ENCODE peak calls at places on chromosomes 4 and X, in seven cellular contexts. F, W, Z, T, D, C and I are unnamed samples.

GRCh38 chrX:24145340-24146186 is 4.0 kb upstream of the ZFX start:
- DNase-seq in F (no peak), C (no peak), D (peak; percentile 56), T (no peak), W (no peak), Z (no peak), I (no peak)

GRCh38 chrX:109890910-109891502 is 111.9 kb upstream of the TMEM164 start:
- DNase-seq in Z (peak; percentile 77), T (peak; percentile 57), D (peak; percentile 55), F (peak; percentile 45), W (no peak), C (no peak), I (no peak)

GRCh38 chr4:185384877-185385465 is 10.8 kb downstream of the LRP2BP start:
- DNase-seq in Z (no peak), T (no peak), C (no peak), D (no peak), W (no peak), F (no peak), I (no peak)

GRCh38 chr4:141646969-141647368 is 10.6 kb downstream of the IL15 start:
- DNase-seq in T (no peak), F (no peak), W (no peak), C (no peak), D (no peak), Z (no peak), I (no peak)

GRCh38 chr4:10080874-10081606 is 35.6 kb downstream of the WDR1 start:
- DNase-seq in W (peak; percentile 47), Z (no peak), D (no peak), T (peak; percentile 34), C (no peak), F (no peak), I (no peak)

GRCh38 chr4:67083496-67083895 is 461.8 kb downstream of the CENPC start:
- DNase-seq in Z (no peak), F (no peak), D (no peak), T (no peak), C (no peak), W (no peak), I (no peak)

GRCh38 chrX:42544883-42545282 is 233.1 kb downstream of the PPP1R2C start:
- DNase-seq in Z (no peak), D (no peak), C (no peak), T (no peak), W (no peak), F (no peak), I (no peak)

GRCh38 chrX:24799565-24799964 is 105.8 kb downstream of the POLA1 start:
- DNase-seq in Z (no peak), D (no peak), W (no peak), F (no peak), C (no peak), T (no peak), I (no peak)

GRCh38 chrX:10636337-10636736 is 16.0 kb upstream of the MID1 start:
- DNase-seq in D (peak; percentile 69), Z (peak; percentile 70), T (no peak), F (peak; percentile 34), W (no peak), C (no peak), I (peak; percentile 10)

GRCh38 chrX:102659790-102660757 is 8.8 kb downstream of the GPRASP1 start:
- DNase-seq in F (peak; percentile 86), C (no peak), W (peak; percentile 95), T (peak; percentile 92), D (peak; percentile 81), Z (peak; percentile 56), I (peak; percentile 21)

GRCh38 chr4:109469915-109470314 is 36.3 kb downstream of the SEC24B start:
- DNase-seq in T (no peak), F (no peak), D (no peak), W (no peak), C (no peak), Z (no peak), I (no peak)

GRCh38 chr4:25795566-25796454 is 67.0 kb downstream of the SEL1L3 start:
- DNase-seq in Z (peak; percentile 65), W (no peak), C (no peak), D (peak; percentile 95), F (no peak), T (no peak), I (no peak)

GRCh38 chr4:160498211-160498610 is 1395.3 kb downstream of the RAPGEF2 start:
- DNase-seq in Z (no peak), D (no peak), C (no peak), F (no peak), W (no peak), T (no peak), I (no peak)

GRCh38 chrX:108699368-108699767 is 37.0 kb downstream of the IRS4 start:
- DNase-seq in C (no peak), D (peak; percentile 55), Z (peak; percentile 65), F (no peak), T (no peak), W (no peak), I (no peak)

GRCh38 chr4:52868138-52868537 is 6.0 kb downstream of the RASL11B start:
- DNase-seq in C (no peak), D (no peak), T (peak; percentile 60), W (peak; percentile 90), Z (peak; percentile 58), F (peak; percentile 82), I (peak; percentile 26)

GRCh38 chr4:1872918-1873269 is 1.7 kb downstream of the NSD2 start:
- DNase-seq in C (no peak), Z (no peak), W (no peak), T (no peak), F (no peak), D (peak; percentile 87), I (no peak)

GRCh38 chr4:105179539-105180401 is 33.1 kb downstream of the TET2 start:
- DNase-seq in Z (no peak), D (no peak), C (no peak), W (no peak), F (no peak), T (no peak), I (no peak)

GRCh38 chr4:26132858-26133257 is 188.0 kb upstream of the RBPJ start:
- DNase-seq in W (no peak), D (no peak), Z (peak; percentile 56), T (no peak), F (no peak), C (no peak), I (no peak)

GRCh38 chrX:281166-281999 is at the start of gene PLCXD1:
- DNase-seq in F (no peak), T (no peak), W (peak; percentile 68), C (peak; percentile 64), Z (peak; percentile 35), D (peak; percentile 28), I (no peak)

GRCh38 chrX:39984191-39984956 is 113.4 kb downstream of the BCOR start:
- DNase-seq in T (peak; percentile 58), C (no peak), D (peak; percentile 56), F (no peak), W (peak; percentile 51), Z (no peak), I (no peak)

GRCh38 chr4:77012726-77013125 is 63.1 kb downstream of the CCNI start:
- DNase-seq in W (peak; percentile 78), D (no peak), T (no peak), Z (no peak), F (peak; percentile 29), C (no peak), I (no peak)

GRCh38 chr4:56743550-56743949 is 62.5 kb upstream of the HOPX start:
- DNase-seq in C (no peak), D (no peak), Z (peak; percentile 74), W (no peak), F (no peak), T (no peak), I (no peak)

GRCh38 chr4:152166567-152166966 is 369.3 kb downstream of the FBXW7 start:
- DNase-seq in C (no peak), F (no peak), W (no peak), D (peak; percentile 35), T (no peak), Z (peak; percentile 68), I (no peak)

GRCh38 chr4:152165146-152165545 is 370.7 kb downstream of the FBXW7 start:
- DNase-seq in W (no peak), D (peak; percentile 30), Z (peak; percentile 90), F (no peak), C (no peak), T (no peak), I (no peak)

GRCh38 chr4:152162331-152162697 is 373.6 kb downstream of the FBXW7 start:
- DNase-seq in T (no peak), C (no peak), D (peak; percentile 82), W (no peak), Z (no peak), F (no peak), I (no peak)

GRCh38 chr4:152165851-152166250 is 370.0 kb downstream of the FBXW7 start:
- DNase-seq in Z (peak; percentile 25), F (no peak), D (no peak), W (no peak), C (no peak), T (no peak), I (no peak)

DNA sequence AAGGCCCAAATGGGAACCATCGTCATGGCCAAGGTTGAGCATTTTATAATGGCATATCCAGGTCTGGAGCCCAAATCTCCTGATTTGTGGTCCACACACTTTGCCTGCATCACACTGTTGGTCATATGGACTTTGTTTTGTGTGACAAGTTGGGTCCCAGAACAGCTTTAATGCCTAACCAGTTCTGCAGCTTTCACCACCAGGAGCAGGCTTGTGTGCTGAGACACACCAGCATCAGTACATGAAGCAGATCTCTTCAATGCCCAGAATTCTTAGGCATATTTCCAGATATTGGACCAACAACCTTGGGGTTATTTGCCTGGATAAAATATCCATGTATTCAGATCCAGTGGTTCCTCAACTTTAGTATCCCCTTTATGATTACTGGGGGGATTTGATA is 371.3 kb downstream of the FBXW7 start:
- DNase-seq in Z (peak; percentile 90), C (no peak), W (no peak), T (no peak), F (no peak), D (no peak), I (no peak)
- H3K27ac ChIP-seq in Z (no peak overlapping the region), C (no peak overlapping the region), W (no peak overlapping the region), T (no peak overlapping the region), F (no peak overlapping the region), D (no peak overlapping the region), I (no peak overlapping the region)

GRCh38 chr4:102817021-102817605 is 10.2 kb downstream of the UBE2D3 start:
- DNase-seq in D (no peak), Z (no peak), F (no peak), W (no peak), T (no peak), C (no peak), I (no peak)
- H3K27ac ChIP-seq in D (peak overlapping the region; percentile 74), Z (no peak overlapping the region), F (no peak overlapping the region), W (no peak overlapping the region), T (peak overlapping the region; percentile 54), C (peak overlapping the region; percentile 63), I (no peak overlapping the region)

GRCh38 chr4:37648084-37648817 is 37.9 kb downstream of the RELL1 start:
- DNase-seq in D (peak; percentile 96), C (peak; percentile 82), F (peak; percentile 75), T (peak; percentile 82), Z (peak; percentile 63), W (peak; percentile 87), I (no peak)
- H3K27ac ChIP-seq in D (peak overlapping the region; percentile 49), C (no peak overlapping the region), F (peak overlapping the region; percentile 15), T (peak overlapping the region; percentile 62), Z (no peak overlapping the region), W (peak overlapping the region; percentile 36), I (no peak overlapping the region)

GRCh38 chr4:158209825-158210807 is at the start of gene TMEM144:
- DNase-seq in D (peak; percentile 98), W (peak; percentile 97), C (peak; percentile 86), T (peak; percentile 92), F (peak; percentile 90), Z (peak; percentile 94), I (peak; percentile 87)
- H3K27ac ChIP-seq in D (peak within 1 kb of the TSS; percentile 66), W (peak within 1 kb of the TSS; percentile 59), C (peak within 1 kb of the TSS; percentile 34), T (peak within 1 kb of the TSS; percentile 88), F (peak within 1 kb of the TSS; percentile 76), Z (peak within 1 kb of the TSS; percentile 20), I (peak within 1 kb of the TSS; percentile 95)